ENCODE peak calls at places on chromosomes 6 and 20, in five cellular contexts. I, Y, N, L and P are unnamed samples.

GRCh38 chr20:24866742-24867141 is 82.3 kb upstream of the CST7 start:
- DNase-seq in L (no peak), I (no peak), Y (no peak), N (no peak), P (no peak)

GRCh38 chr6:108707328-108707976 is 140.8 kb upstream of the ARMC2 start:
- DNase-seq in N (no peak), Y (no peak), I (no peak), L (peak), P (no peak)

GRCh38 chr6:124132256-124132655 is 328.6 kb downstream of the NKAIN2 start:
- DNase-seq in L (no peak), N (no peak), Y (no peak), I (no peak), P (no peak)

GRCh38 chr6:118659513-118660217 is 8.3 kb upstream of the CEP85L start:
- DNase-seq in N (no peak), I (no peak), L (no peak), Y (no peak), P (no peak)

GRCh38 chr6:43762410-43762768 is 7.6 kb upstream of the VEGFA start:
- DNase-seq in Y (no peak), I (no peak), L (no peak), N (no peak), P (no peak)

GRCh38 chr20:40265872-40266533 is 423.0 kb downstream of the MAFB start:
- DNase-seq in N (peak), L (peak), Y (no peak), I (no peak), P (no peak)

GRCh38 chr6:292506-293184 is 358 bp downstream of the DUSP22 start:
- DNase-seq in L (peak), N (no peak), I (peak), Y (no peak), P (no peak)

GRCh38 chr6:1619666-1620503 is 10.2 kb downstream of the FOXC1 start:
- DNase-seq in N (no peak), I (no peak), L (no peak), Y (no peak), P (no peak)

GRCh38 chr20:51978081-51978501 is 175.8 kb upstream of the SALL4 start:
- DNase-seq in L (no peak), I (no peak), Y (no peak), N (no peak), P (no peak)

GRCh38 chr6:22078288-22078687 is 218.5 kb downstream of the PRL start:
- DNase-seq in N (no peak), L (no peak), Y (no peak), I (no peak), P (no peak)

GRCh38 chr6:157050537-157051280 is 272.6 kb downstream of the TMEM242 start:
- DNase-seq in Y (no peak), I (no peak), L (no peak), N (peak), P (no peak)
- TF ChIP-seq SIN3A in Y (no peak), I (no peak), L (no peak), N (no peak), P (no peak)

GRCh38 chr20:48769111-48769879 is 58.5 kb downstream of the PREX1 start:
- DNase-seq in L (no peak), Y (no peak), N (no peak), I (no peak), P (no peak)
- TF ChIP-seq POLR2AphosphoS5 in L (no peak), Y (no peak), N (no peak), I (no peak), P (no peak)

GRCh38 chr6:96015791-96016776 is at the start of gene FUT9:
- DNase-seq in Y (no peak), I (no peak), N (peak), L (no peak), P (no peak)
- TF ChIP-seq SIN3A in Y (no peak), I (no peak), N (no peak), L (no peak), P (no peak)

GRCh38 chr6:38387461-38387860 is 252.3 kb downstream of the BTBD9 start:
- DNase-seq in I (no peak), Y (no peak), L (no peak), N (no peak), P (no peak)
- TF ChIP-seq POLR2AphosphoS5 in I (no peak), Y (no peak), L (no peak), N (no peak), P (no peak)

DNA sequence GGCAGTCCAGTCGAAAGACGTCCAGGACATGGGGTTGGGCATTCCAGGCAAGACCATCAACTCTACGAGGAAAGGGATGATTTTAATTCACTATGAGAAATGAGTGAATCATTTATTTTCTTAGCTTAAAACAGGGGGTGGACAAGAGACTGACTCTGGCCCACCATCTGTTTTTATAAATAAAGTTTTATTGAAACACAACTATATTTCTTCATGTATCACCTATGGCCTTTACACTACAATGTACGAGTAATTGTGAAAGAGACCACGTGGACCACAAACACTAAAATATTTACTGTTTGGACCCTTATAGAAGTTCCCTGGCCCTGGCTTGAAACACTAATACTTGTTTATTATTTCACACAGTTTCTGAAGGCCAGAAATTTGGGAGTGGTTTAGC is 15.6 kb upstream of the RSPO4 start:
- DNase-seq in N (no peak), I (no peak), L (no peak), Y (no peak), P (no peak)
- TF ChIP-seq SIN3A in N (no peak), I (no peak), L (no peak), Y (no peak), P (no peak)

GRCh38 chr20:57040924-57041323 is 225.5 kb downstream of the BMP7 start:
- DNase-seq in N (no peak), Y (no peak), I (no peak), L (no peak), P (no peak)
- TF ChIP-seq POLR2AphosphoS5 in N (no peak), Y (no peak), I (no peak), L (no peak), P (no peak)

GRCh38 chr6:130215526-130215925 is 7.2 kb downstream of the SAMD3 start:
- DNase-seq in L (no peak), N (no peak), I (no peak), Y (no peak), P (no peak)
- TF ChIP-seq SIN3A in L (no peak), N (no peak), I (no peak), Y (no peak), P (no peak)

GRCh38 chr20:11755071-11755881 is 162.4 kb upstream of the BTBD3 start:
- DNase-seq in Y (no peak), L (no peak), I (no peak), N (no peak), P (no peak)
- TF ChIP-seq POLR2AphosphoS5 in Y (no peak), L (no peak), I (no peak), N (no peak), P (no peak)

GRCh38 chr6:153018355-153018754 is 15.8 kb upstream of the MTRF1L start:
- DNase-seq in L (no peak), N (no peak), Y (no peak), I (no peak), P (no peak)
- TF ChIP-seq SIN3A in L (no peak), N (no peak), Y (no peak), I (no peak), P (no peak)